ENCODE peak calls at places on chromosomes 1 and 21, in four cellular contexts. O is neural progenitor cell, I is PC-9, B is GM12878. H is an unnamed sample. For H3K36me3, the result is how much of the 10 kb centered on the place peaks cover.

GRCh38 chr21:41750051-41750450 is 16.8 kb downstream of the RIPK4 start:
- DNase-seq in O (peak), I (no peak), B (no peak), H (no peak)

GRCh38 chr1:244992833-244993232 is 128.5 kb upstream of the HNRNPU start:
- DNase-seq in O (no peak), B (no peak), I (no peak), H (no peak)

GRCh38 chr1:153764315-153764714 is 10.9 kb upstream of the SLC27A3 start:
- DNase-seq in B (no peak), O (no peak), I (no peak), H (no peak)

GRCh38 chr1:179300112-179300511 is 6.5 kb downstream of the SOAT1 start:
- DNase-seq in O (no peak), B (no peak), I (no peak), H (no peak)

GRCh38 chr1:41915786-41916571 is 2.7 kb downstream of the HIVEP3 start:
- DNase-seq in O (no peak), B (no peak), I (peak), H (no peak)

GRCh38 chr1:58156801-58157200 is 389.7 kb downstream of the OMA1 start:
- DNase-seq in I (no peak), B (no peak), O (no peak), H (no peak)

GRCh38 chr1:29586991-29587745 is 350.8 kb downstream of the PTPRU start:
- DNase-seq in I (no peak), O (no peak), B (no peak), H (peak)

GRCh38 chr21:29378814-29379213 is 80.1 kb downstream of the BACH1 start:
- DNase-seq in I (peak), O (no peak), B (no peak), H (no peak)

GRCh38 chr1:224502459-224503160 is 68.0 kb upstream of the WDR26 start:
- DNase-seq in B (no peak), I (no peak), O (peak), H (no peak)

GRCh38 chr1:172941945-172942344 is 108.8 kb downstream of the TNFSF18 start:
- DNase-seq in I (no peak), O (no peak), B (no peak), H (no peak)

GRCh38 chr1:54279457-54279856 is 79.5 kb downstream of the MRPL37 start:
- DNase-seq in O (no peak), I (no peak), B (no peak), H (no peak)

GRCh38 chr1:151036356-151036755 is at the start of gene BNIPL:
- DNase-seq in B (no peak), I (peak), O (no peak), H (no peak)

GRCh38 chr1:15760520-15761211 is 2.1 kb downstream of the FBLIM1 start:
- DNase-seq in I (peak), B (no peak), O (peak), H (no peak)

GRCh38 chr1:35047188-35047858 is 15.6 kb upstream of the ZMYM6 start:
- DNase-seq in I (peak), O (no peak), B (no peak), H (no peak)

GRCh38 chr1:12372761-12373160 is 142.9 kb downstream of the VPS13D start:
- DNase-seq in O (no peak), I (no peak), B (no peak), H (no peak)

GRCh38 chr1:202589190-202589680 is 121.0 kb downstream of the SYT2 start:
- DNase-seq in I (peak), O (no peak), B (no peak), H (peak)

GRCh38 chr1:109299087-109299983 is 7.5 kb downstream of the MYBPHL start:
- DNase-seq in I (peak), O (no peak), B (no peak), H (no peak)

GRCh38 chr1:205095422-205095821 is 11.2 kb upstream of the TMEM81 start:
- DNase-seq in I (no peak), B (no peak), O (no peak), H (no peak)

GRCh38 chr1:37238376-37239224 is 204.3 kb upstream of the GRIK3 start:
- DNase-seq in I (no peak), B (no peak), O (no peak), H (no peak)

GRCh38 chr1:116880952-116881351 is 28.8 kb upstream of the PTGFRN start:
- DNase-seq in B (no peak), I (no peak), O (no peak), H (no peak)

GRCh38 chr1:73537400-73537799 is 660.6 kb downstream of the LRRIQ3 start:
- DNase-seq in I (no peak), B (no peak), O (peak), H (no peak)

GRCh38 chr1:110005971-110006370 is 21.4 kb downstream of the AHCYL1 start:
- DNase-seq in I (no peak), O (no peak), B (no peak), H (no peak)

GRCh38 chr21:34319585-34319984 is 44.2 kb upstream of the KCNE2 start:
- DNase-seq in O (no peak), B (no peak), I (no peak), H (no peak)

GRCh38 chr1:79792212-79792575 is 785.7 kb upstream of the ADGRL4 start:
- DNase-seq in O (no peak), B (no peak), I (no peak), H (no peak)

GRCh38 chr1:202852163-202852904 is 36.6 kb downstream of the RABIF start:
- DNase-seq in I (peak), O (peak), B (no peak), H (peak)

GRCh38 chr1:77487631-77488030 is 194.8 kb downstream of the ZZZ3 start:
- DNase-seq in O (no peak), I (no peak), B (no peak), H (no peak)

GRCh38 chr21:28283652-28284490 is 708.8 kb downstream of the LTN1 start:
- DNase-seq in I (peak), B (no peak), O (no peak), H (no peak)

GRCh38 chr1:111754964-111755320 is 759 bp upstream of the DDX20 start:
- DNase-seq in O (peak), B (no peak), I (peak), H (no peak)

GRCh38 chr1:40708750-40709099 is 17.2 kb downstream of the NFYC start:
- DNase-seq in B (no peak), O (peak), I (no peak), H (peak)

GRCh38 chr1:64505232-64505943 is 35.5 kb downstream of the CACHD1 start:
- DNase-seq in O (peak), B (no peak), I (peak), H (no peak)

GRCh38 chr1:110057963-110058518 is 12.4 kb downstream of the ALX3 start:
- DNase-seq in B (no peak), I (no peak), O (no peak), H (no peak)

GRCh38 chr1:80217377-80217986 is 1211.0 kb upstream of the ADGRL4 start:
- DNase-seq in B (no peak), O (peak), I (no peak), H (no peak)

GRCh38 chr1:206672844-206673758 is 11.6 kb upstream of the MAPKAPK2 start:
- DNase-seq in I (no peak), B (no peak), O (no peak), H (no peak)

GRCh38 chr1:113995382-113995781 is 16.1 kb downstream of the OLFML3 start:
- DNase-seq in B (no peak), I (no peak), O (no peak), H (no peak)

GRCh38 chr1:234961468-234962339 is 166.9 kb downstream of the TOMM20 start:
- DNase-seq in B (no peak), I (no peak), O (no peak), H (no peak)

GRCh38 chr1:202861420-202862121 is 27.4 kb downstream of the RABIF start:
- DNase-seq in I (peak), O (peak), B (no peak), H (no peak)

GRCh38 chr21:33478858-33479678 is 706 bp downstream of the TMEM50B start:
- DNase-seq in B (no peak), O (peak), I (peak), H (no peak)

DNA sequence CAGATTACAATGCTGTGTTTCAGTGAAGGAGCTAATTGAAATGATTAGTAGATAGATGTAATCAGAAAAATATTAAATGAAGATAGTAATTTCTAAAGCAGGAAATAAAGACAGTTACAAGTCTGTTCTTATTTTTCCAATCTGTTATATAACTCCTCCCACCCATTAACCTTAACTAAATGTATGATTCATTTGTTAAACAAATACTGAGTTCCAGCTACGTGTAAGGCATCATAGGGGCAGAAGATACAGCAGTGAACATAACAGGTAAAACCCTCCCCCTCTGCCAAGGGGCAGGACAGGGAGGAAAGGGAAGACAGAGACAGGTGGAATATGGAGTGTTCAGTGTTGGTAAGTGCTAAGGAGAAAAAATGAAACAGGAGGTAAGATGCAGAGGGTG is at the start of gene FAM177B:
- DNase-seq in O (no peak), I (no peak), B (no peak), H (no peak)
- H3K4me2 ChIP-seq in O (peak), I (no peak), B (no peak), H (no peak)

DNA sequence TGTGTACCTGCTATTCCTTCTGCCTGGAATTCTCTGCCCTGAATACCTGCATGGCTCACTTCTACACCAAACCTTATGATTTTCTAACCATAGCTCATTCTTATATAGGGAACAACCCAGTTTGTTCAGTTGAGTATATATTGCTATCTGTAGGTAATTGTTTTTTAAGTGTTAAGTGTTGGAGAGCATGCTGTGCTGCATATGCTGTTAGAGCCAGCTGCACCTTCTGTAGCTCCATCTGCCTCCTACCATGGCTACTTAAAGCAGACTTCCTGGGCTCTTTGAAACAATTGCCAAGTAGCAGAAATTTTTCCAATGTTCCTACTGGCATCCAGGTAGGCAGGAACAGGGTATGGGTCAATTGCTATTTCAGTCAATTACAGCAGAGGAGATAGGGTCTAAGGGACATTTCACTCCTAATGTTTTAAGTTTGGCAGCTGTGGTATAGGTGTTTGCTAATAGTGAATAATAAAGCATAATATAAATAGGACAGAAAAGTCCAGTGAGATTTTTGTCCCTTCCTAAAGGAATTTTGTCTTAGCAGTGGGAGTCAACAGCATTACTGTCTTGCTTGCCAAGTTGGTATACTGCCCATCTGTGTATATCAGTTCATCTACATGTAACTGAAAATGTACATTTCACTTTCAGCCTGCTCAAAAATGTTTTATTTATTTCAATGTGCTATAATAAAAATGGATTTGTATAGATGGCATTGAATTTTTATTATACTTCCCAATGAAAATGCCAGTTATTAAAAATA is 34.0 kb upstream of the C1orf115 start:
- DNase-seq in I (no peak), O (no peak), B (no peak), H (no peak)
- H3K36me3 ChIP-seq in I (under half), O (under half), B (under half), H (under half)

GRCh38 chr1:91757760-91758545 is 128.0 kb downstream of the TGFBR3 start:
- DNase-seq in B (no peak), I (no peak), O (no peak), H (no peak)
- H3K4me2 ChIP-seq in B (no peak), I (no peak), O (no peak), H (no peak)

DNA sequence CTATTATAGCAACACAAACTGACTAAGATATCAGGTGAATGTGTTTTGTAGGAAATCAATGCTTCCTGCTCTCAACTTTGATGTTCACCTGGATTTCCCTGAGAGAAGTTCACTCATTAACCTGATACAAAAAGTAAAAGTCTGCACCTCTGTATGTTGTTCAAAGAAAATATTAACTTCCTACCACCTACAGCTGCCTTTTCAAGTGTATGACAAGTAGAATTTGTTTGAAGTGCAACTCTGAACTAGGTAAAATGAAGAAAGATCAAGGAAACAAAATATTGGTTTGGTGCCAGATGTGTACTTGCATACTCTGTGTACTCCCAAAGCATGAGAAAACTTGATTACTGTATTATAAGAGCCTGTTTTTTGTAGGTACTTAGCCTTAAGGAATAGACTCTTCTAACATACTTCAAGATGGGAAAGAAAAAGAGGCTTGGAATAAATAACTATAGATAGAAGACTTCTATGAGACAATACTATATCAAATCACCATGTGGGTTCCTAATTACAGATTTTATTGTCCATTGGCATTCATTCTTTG is 193.4 kb downstream of the APP start:
- DNase-seq in I (no peak), B (no peak), O (no peak), H (no peak)
- H3K36me3 ChIP-seq in I (under half), B (under half), O (under half), H (under half)

GRCh38 chr1:167082511-167083027 is 7.6 kb downstream of the GPA33 start:
- DNase-seq in I (peak), O (no peak), B (no peak), H (no peak)
- H3K4me2 ChIP-seq in I (peak), O (no peak), B (no peak), H (no peak)

GRCh38 chr1:39544327-39544726 is 32.3 kb downstream of the PABPC4 start:
- DNase-seq in O (no peak), B (no peak), I (no peak), H (no peak)

GRCh38 chr1:39542924-39543323 is 33.7 kb downstream of the PABPC4 start:
- DNase-seq in I (no peak), B (no peak), O (no peak), H (no peak)

GRCh38 chr1:39540504-39541031 is 36.0 kb downstream of the PABPC4 start:
- DNase-seq in B (no peak), I (no peak), O (no peak), H (no peak)

GRCh38 chr1:39545531-39545930 is 31.1 kb downstream of the PABPC4 start:
- DNase-seq in I (no peak), O (no peak), B (no peak), H (no peak)
- H3K36me3 ChIP-seq in I (under half), O (under half), B (under half), H (under half)

GRCh38 chr1:33030575-33030974 is 6.1 kb downstream of the AK2 start:
- DNase-seq in I (no peak), B (no peak), O (no peak), H (no peak)
- H3K4me2 ChIP-seq in I (no peak), B (peak), O (no peak), H (no peak)

GRCh38 chr1:30726254-30726653 is 2.9 kb upstream of the MATN1 start:
- DNase-seq in O (no peak), I (no peak), B (no peak), H (no peak)

GRCh38 chr1:30728340-30728739 is 5.0 kb upstream of the MATN1 start:
- DNase-seq in I (no peak), O (no peak), B (no peak), H (no peak)

GRCh38 chr1:30727796-30728195 is 4.4 kb upstream of the MATN1 start:
- DNase-seq in O (no peak), B (no peak), I (no peak), H (no peak)

GRCh38 chr1:30725450-30726095 is 2.2 kb upstream of the MATN1 start:
- DNase-seq in O (no peak), B (no peak), I (no peak), H (no peak)

GRCh38 chr1:30727013-30727684 is 3.8 kb upstream of the MATN1 start:
- DNase-seq in B (no peak), I (no peak), O (no peak), H (no peak)
- H3K36me3 ChIP-seq in B (under half), I (under half), O (under half), H (under half)

GRCh38 chr21:43355196-43355924 is 71.6 kb downstream of the SIK1 start:
- DNase-seq in B (no peak), I (no peak), O (no peak), H (no peak)
- H3K4me2 ChIP-seq in B (peak), I (no peak), O (no peak), H (no peak)

H was measured in keratinocyte.